ENCODE peak calls at places on chromosomes 6 and 20, in five cellular contexts. B, M, C, Y and D are unnamed samples.

GRCh38 chr6:11133281-11133680 is 21.8 kb upstream of the ERVFRD-1 start:
- DNase-seq in B (no peak), M (no peak), C (no peak), Y (no peak), D (no peak)

GRCh38 chr6:129239825-129240491 is 357.0 kb downstream of the LAMA2 start:
- DNase-seq in B (peak), M (no peak), C (no peak), Y (no peak), D (no peak)

GRCh38 chr6:8906699-8907098 is 471.4 kb upstream of the SLC35B3 start:
- DNase-seq in B (no peak), M (no peak), C (no peak), Y (no peak), D (no peak)

GRCh38 chr6:7787137-7787575 is 61.3 kb downstream of the BMP6 start:
- DNase-seq in B (peak), M (no peak), C (no peak), Y (no peak), D (no peak)

GRCh38 chr6:1578293-1578745 is 31.4 kb upstream of the FOXC1 start:
- DNase-seq in B (no peak), M (no peak), C (no peak), Y (no peak), D (no peak)

GRCh38 chr6:122665929-122666328 is 55.7 kb downstream of the PKIB start:
- DNase-seq in B (no peak), M (no peak), C (no peak), Y (no peak), D (no peak)

GRCh38 chr6:42229720-42230119 is 12.1 kb upstream of the MRPS10 start:
- DNase-seq in B (no peak), M (no peak), C (no peak), Y (no peak), D (no peak)

GRCh38 chr20:53839423-53840176 is 230.8 kb downstream of the BCAS1 start:
- DNase-seq in B (no peak), M (no peak), C (no peak), Y (no peak), D (no peak)

GRCh38 chr6:37381579-37381978 is 27.8 kb downstream of the RNF8 start:
- DNase-seq in B (peak), M (no peak), C (no peak), Y (peak), D (peak)

GRCh38 chr20:62617711-62618483 is 24.4 kb upstream of the SLCO4A1 start:
- DNase-seq in B (peak), M (no peak), C (no peak), Y (no peak), D (no peak)

GRCh38 chr6:5866547-5867051 is 140.1 kb downstream of the NRN1 start:
- DNase-seq in B (peak), M (no peak), C (no peak), Y (peak), D (peak)